ENCODE peak calls at places on chromosomes 6 and 20, in six cellular contexts. R, Y, T, Z, F and O are unnamed samples.

GRCh38 chr20:36865076-36865860 is 10.7 kb upstream of the TLDC2 start:
- DNase-seq in R (no peak), F (no peak), Y (no peak), Z (no peak), T (no peak), O (peak)

GRCh38 chr20:51389543-51389924 is 153.0 kb downstream of the NFATC2 start:
- DNase-seq in R (no peak), Y (no peak), F (no peak), T (no peak), Z (no peak), O (no peak)

GRCh38 chr6:143806282-143807102 is 36.6 kb upstream of the LTV1 start:
- DNase-seq in R (no peak), Z (no peak), F (no peak), Y (peak), T (no peak), O (no peak)

GRCh38 chr20:23048283-23049200 is 930 bp downstream of the THBD start:
- DNase-seq in F (peak), R (no peak), T (no peak), Y (peak), Z (no peak), O (peak)

GRCh38 chr6:165662671-165663282 is at the start of gene PDE10A:
- DNase-seq in F (peak), Y (peak), Z (peak), T (no peak), R (no peak), O (peak)

GRCh38 chr6:54191460-54191859 is 80.2 kb downstream of the MLIP start:
- DNase-seq in F (no peak), Z (no peak), T (no peak), Y (peak), R (no peak), O (no peak)

GRCh38 chr6:81693212-81693611 is 59.3 kb downstream of the TENT5A start:
- DNase-seq in T (no peak), R (no peak), F (no peak), Y (no peak), Z (no peak), O (no peak)

GRCh38 chr20:2822073-2822472 is 5.9 kb downstream of the TMEM239 start:
- DNase-seq in R (no peak), F (peak), Z (no peak), T (no peak), Y (no peak), O (no peak)

GRCh38 chr6:39085129-39085528 is 29.9 kb downstream of the SAYSD1 start:
- DNase-seq in F (peak), Y (no peak), R (no peak), T (no peak), Z (no peak), O (peak)

GRCh38 chr20:44938637-44939036 is 21.6 kb downstream of the TOMM34 start:
- DNase-seq in Z (no peak), Y (no peak), R (no peak), T (no peak), F (no peak), O (no peak)

GRCh38 chr20:38219006-38219950 is 41.3 kb downstream of the KIAA1755 start:
- DNase-seq in Z (no peak), R (no peak), T (no peak), F (no peak), Y (no peak), O (no peak)

GRCh38 chr6:8939615-8940014 is 504.3 kb upstream of the SLC35B3 start:
- DNase-seq in Y (no peak), R (peak), F (no peak), Z (no peak), T (no peak), O (no peak)

GRCh38 chr20:43925215-43925614 is 10.6 kb downstream of the TOX2 start:
- DNase-seq in Y (no peak), R (no peak), F (no peak), T (no peak), Z (no peak), O (no peak)

GRCh38 chr6:155115893-155116570 is 120.9 kb downstream of the TIAM2 start:
- DNase-seq in F (no peak), R (no peak), Z (no peak), Y (no peak), T (no peak), O (no peak)

GRCh38 chr6:144744720-144745119 is 459.6 kb downstream of the UTRN start:
- DNase-seq in Y (peak), T (no peak), R (no peak), Z (no peak), F (peak), O (peak)

GRCh38 chr6:28254340-28254618 is 2.2 kb upstream of the ZKSCAN4 start:
- DNase-seq in T (no peak), Z (no peak), F (no peak), R (no peak), Y (no peak), O (peak)

GRCh38 chr6:38420207-38420606 is 219.5 kb downstream of the BTBD9 start:
- DNase-seq in T (no peak), F (no peak), Z (no peak), Y (no peak), R (no peak), O (no peak)

GRCh38 chr20:20457392-20458126 is 89.7 kb downstream of the INSM1 start:
- DNase-seq in R (no peak), F (no peak), Y (no peak), Z (no peak), T (no peak), O (no peak)

GRCh38 chr20:561437-562231 is 18.0 kb upstream of the CSNK2A1 start:
- DNase-seq in Y (peak), Z (peak), T (peak), F (peak), R (peak), O (peak)

GRCh38 chr6:14074723-14075503 is 42.7 kb upstream of the CD83 start:
- DNase-seq in F (no peak), R (no peak), Y (peak), Z (peak), T (peak), O (no peak)

GRCh38 chr6:154232013-154232920 is 124.3 kb downstream of the IPCEF1 start:
- DNase-seq in Y (no peak), Z (no peak), R (no peak), F (no peak), T (no peak), O (no peak)

GRCh38 chr6:22364314-22364713 is 67.5 kb upstream of the PRL start:
- DNase-seq in T (no peak), Z (peak), Y (no peak), R (no peak), F (no peak), O (no peak)

GRCh38 chr20:25247100-25247665 is 702 bp upstream of the PYGB start:
- DNase-seq in F (peak), T (peak), Y (peak), Z (peak), R (peak), O (peak)

GRCh38 chr6:27312146-27312949 is at the start of gene POM121L2:
- DNase-seq in F (peak), R (no peak), Z (peak), T (peak), Y (peak), O (peak)

GRCh38 chr20:54110041-54110440 is 39.6 kb upstream of the BCAS1 start:
- DNase-seq in Z (no peak), F (no peak), R (no peak), T (no peak), Y (no peak), O (no peak)

GRCh38 chr6:137852811-137853210 is 14.2 kb upstream of the TNFAIP3 start:
- DNase-seq in T (no peak), F (no peak), Z (no peak), Y (no peak), R (no peak), O (no peak)

GRCh38 chr6:19803331-19804330 is 33.5 kb upstream of the ID4 start:
- DNase-seq in R (no peak), Y (peak), T (peak), F (peak), Z (no peak), O (no peak)

GRCh38 chr6:43953256-43953655 is 174.0 kb downstream of the MRPL14 start:
- DNase-seq in R (no peak), T (no peak), F (no peak), Y (no peak), Z (no peak), O (no peak)

GRCh38 chr6:43951756-43952675 is 175.2 kb downstream of the MRPL14 start:
- DNase-seq in T (no peak), F (no peak), R (no peak), Z (no peak), Y (no peak), O (no peak)

GRCh38 chr6:43951063-43951755 is 176.0 kb downstream of the MRPL14 start:
- DNase-seq in R (peak), Z (peak), T (peak), Y (peak), F (peak), O (peak)

GRCh38 chr6:43953794-43954310 is 173.4 kb downstream of the MRPL14 start:
- DNase-seq in Z (peak), T (no peak), R (no peak), Y (peak), F (peak), O (peak)

DNA sequence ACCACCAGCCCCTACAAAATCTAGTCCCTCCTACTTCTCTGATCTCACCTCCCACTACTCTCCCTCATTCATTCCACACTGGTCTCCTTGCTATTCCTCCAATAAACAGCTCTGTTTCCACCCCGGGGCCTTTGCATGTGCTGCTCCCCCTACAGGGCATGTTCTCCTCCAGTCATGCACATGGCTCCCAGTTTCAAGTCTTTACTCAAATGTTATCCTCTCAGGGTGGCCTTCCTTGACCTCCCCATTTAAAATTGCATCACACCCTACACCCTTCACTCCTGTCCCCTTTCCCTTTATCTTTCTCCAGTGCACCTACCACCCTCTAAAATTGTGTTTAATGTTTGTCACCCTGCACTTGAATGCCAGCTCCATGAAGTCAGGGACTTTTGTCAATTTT is 174.5 kb downstream of the MRPL14 start:
- DNase-seq in R (peak), Z (no peak), Y (no peak), T (no peak), F (no peak), O (no peak)
- TF ChIP-seq EZH2phosphoT487 in R (no peak), Z (no peak), Y (no peak), T (no peak), F (no peak), O (no peak)

GRCh38 chr6:122832515-122833228 is 43.6 kb downstream of the SMPDL3A start:
- DNase-seq in F (no peak), T (no peak), R (no peak), Z (no peak), Y (no peak), O (no peak)

GRCh38 chr6:122839906-122840305 is 50.8 kb downstream of the SMPDL3A start:
- DNase-seq in Z (no peak), F (no peak), T (no peak), R (no peak), Y (no peak), O (no peak)

GRCh38 chr6:122839477-122839876 is 50.4 kb downstream of the SMPDL3A start:
- DNase-seq in Z (peak), Y (peak), F (peak), R (peak), T (peak), O (peak)

GRCh38 chr6:122833229-122833556 is 44.1 kb downstream of the SMPDL3A start:
- DNase-seq in F (peak), Z (no peak), R (no peak), T (no peak), Y (no peak), O (peak)

GRCh38 chr6:122838060-122838780 is 49.2 kb downstream of the SMPDL3A start:
- DNase-seq in T (no peak), Z (peak), Y (peak), F (no peak), R (no peak), O (peak)
- TF ChIP-seq CTCF in T (peak), Z (peak), Y (peak), F (peak), R (peak), O (peak)

DNA sequence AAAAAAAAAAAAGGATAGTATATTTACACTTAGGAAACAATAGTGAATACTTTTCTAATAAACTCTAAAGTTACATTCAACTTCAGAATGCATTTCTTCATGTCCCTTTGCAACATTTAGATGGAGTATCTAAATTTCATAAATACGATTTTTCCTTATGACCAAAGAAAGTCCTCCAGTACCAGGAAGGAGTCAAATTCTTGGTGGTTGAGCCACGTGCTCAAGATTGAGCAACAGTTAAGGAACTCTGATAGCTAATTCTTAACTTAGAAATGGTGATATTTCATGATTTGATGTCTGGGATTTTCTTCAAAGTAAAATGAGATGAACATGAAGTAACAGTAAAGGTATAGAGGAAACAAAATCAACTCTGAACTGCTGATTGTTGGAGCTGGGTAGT is 92.7 kb downstream of the SASH1 start:
- DNase-seq in Z (no peak), T (no peak), R (no peak), Y (no peak), F (no peak), O (no peak)
- TF ChIP-seq EZH2phosphoT487 in Z (no peak), T (no peak), R (no peak), Y (no peak), F (no peak), O (no peak)

GRCh38 chr6:63346217-63346834 is 26.5 kb upstream of the LGSN start:
- DNase-seq in Z (no peak), Y (no peak), T (no peak), F (no peak), R (no peak), O (no peak)

GRCh38 chr6:63351995-63352586 is 32.3 kb upstream of the LGSN start:
- DNase-seq in Z (no peak), R (peak), T (peak), Y (peak), F (no peak), O (peak)

GRCh38 chr6:63348836-63349235 is 29.1 kb upstream of the LGSN start:
- DNase-seq in R (no peak), T (no peak), Y (no peak), Z (no peak), F (no peak), O (no peak)

GRCh38 chr6:63347599-63347998 is 27.8 kb upstream of the LGSN start:
- DNase-seq in R (peak), F (no peak), T (no peak), Z (no peak), Y (peak), O (no peak)

DNA sequence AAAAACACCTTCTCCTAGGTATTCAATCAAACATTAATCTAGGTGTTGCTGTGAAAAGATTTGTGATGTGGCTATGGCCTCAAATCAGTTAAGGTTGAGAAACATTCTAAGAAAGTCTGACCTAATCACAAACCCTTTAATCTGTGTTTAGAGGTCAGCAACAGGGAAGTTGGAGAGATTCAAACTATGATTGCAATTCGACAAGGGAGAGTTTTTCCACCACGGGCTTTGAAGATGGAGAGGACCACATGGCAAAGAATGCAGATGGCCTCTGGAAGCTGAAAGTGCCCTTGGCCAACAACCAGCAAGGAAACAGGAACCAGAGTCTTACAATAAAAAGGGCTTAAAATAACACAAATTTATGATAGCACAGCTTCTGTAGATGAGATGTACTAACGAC is 29.6 kb upstream of the LGSN start:
- DNase-seq in Z (no peak), F (no peak), T (no peak), R (no peak), Y (no peak), O (no peak)
- TF ChIP-seq CTCF in Z (no peak), F (no peak), T (no peak), R (no peak), Y (no peak), O (no peak)

GRCh38 chr6:36984581-36985383 is 1.2 kb downstream of the MTCH1 start:
- DNase-seq in Y (peak), F (peak), R (peak), T (no peak), Z (peak), O (peak)
- TF ChIP-seq EZH2phosphoT487 in Y (no peak), F (no peak), R (no peak), T (no peak), Z (no peak), O (no peak)

GRCh38 chr20:58864346-58864745 is 11.8 kb downstream of the GNAS start:
- DNase-seq in Y (no peak), T (peak), R (no peak), Z (peak), F (no peak), O (no peak)
- TF ChIP-seq CTCF in Y (no peak), T (peak), R (peak), Z (peak), F (peak), O (peak)

DNA sequence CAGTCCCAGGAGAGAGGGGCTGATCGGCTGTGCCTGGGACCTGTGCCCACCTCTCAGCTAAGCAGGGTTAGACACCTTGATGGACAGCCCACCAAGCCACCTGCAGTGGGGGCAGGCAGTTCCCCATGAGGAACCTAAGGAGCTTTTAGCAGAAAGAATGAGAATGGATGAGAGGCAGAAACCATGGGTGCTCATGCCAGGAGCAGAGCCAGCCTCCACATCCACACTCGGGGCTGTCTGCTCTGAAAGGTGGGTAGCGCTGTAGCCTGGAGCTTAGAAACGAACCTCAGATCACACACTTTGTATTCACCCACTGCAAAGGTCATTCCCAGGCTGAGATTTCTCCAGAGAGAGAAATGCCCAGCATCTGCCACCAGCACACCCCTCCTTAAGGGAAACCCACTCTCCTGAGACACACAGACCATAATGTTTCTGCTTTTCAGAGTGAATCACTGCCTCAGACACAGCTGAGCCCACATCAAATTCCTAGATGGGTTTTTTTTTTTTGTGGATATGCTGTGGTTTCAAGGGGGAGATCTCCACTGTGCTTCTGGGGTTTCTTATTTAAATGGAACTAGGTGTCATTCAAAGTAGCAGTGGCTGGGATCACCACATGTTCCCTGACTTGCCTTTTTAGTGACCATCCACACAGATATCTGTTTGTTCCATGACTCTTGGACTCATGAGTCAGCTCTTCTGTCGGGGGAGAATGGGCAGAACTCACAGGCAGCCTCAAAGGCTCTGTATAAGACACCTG is 218.9 kb downstream of the EYA2 start:
- DNase-seq in R (no peak), Z (no peak), Y (no peak), T (no peak), F (no peak), O (no peak)
- TF ChIP-seq EZH2phosphoT487 in R (no peak), Z (no peak), Y (no peak), T (no peak), F (no peak), O (no peak)

GRCh38 chr6:68343901-68344300 is 291.2 kb upstream of the ADGRB3 start:
- DNase-seq in F (peak), Z (peak), Y (peak), R (no peak), T (peak), O (peak)
- TF ChIP-seq CTCF in F (peak), Z (peak), Y (peak), R (peak), T (peak), O (peak)

GRCh38 chr6:46269447-46270229 is 98.9 kb upstream of the ENPP5 start:
- DNase-seq in R (no peak), F (no peak), Z (no peak), Y (no peak), T (no peak), O (no peak)
- TF ChIP-seq EZH2phosphoT487 in R (no peak), F (no peak), Z (no peak), Y (no peak), T (no peak), O (no peak)